ENCODE peak calls at places on chromosomes 7 and 10, in eight cellular contexts. One of them, this sample, is unnamed.

GRCh38 chr10:88401671-88402347 is 181.3 kb downstream of the RNLS start:
- DNase-seq in HFF-Myc: no peak
- DNase-seq in bronchial epithelial cell: peak
- DNase-seq in endothelial cell: no peak
- DNase-seq in Panc1: no peak
- DNase-seq in astrocyte of the spinal cord: peak
- DNase-seq in left ventricle myocardium inferior: no peak
- DNase-seq in AG09319: no peak
- DNase-seq in this sample: no peak

GRCh38 chr10:53601260-53601875 is 828.8 kb upstream of the MBL2 start:
- DNase-seq in HFF-Myc: peak
- DNase-seq in bronchial epithelial cell: peak
- DNase-seq in endothelial cell: no peak
- DNase-seq in Panc1: peak
- DNase-seq in astrocyte of the spinal cord: peak
- DNase-seq in left ventricle myocardium inferior: no peak
- DNase-seq in AG09319: no peak
- DNase-seq in this sample: no peak

GRCh38 chr7:50467817-50468610 is 17.9 kb upstream of the FIGNL1 start:
- DNase-seq in HFF-Myc: peak
- DNase-seq in bronchial epithelial cell: peak
- DNase-seq in endothelial cell: peak
- DNase-seq in Panc1: peak
- DNase-seq in astrocyte of the spinal cord: peak
- DNase-seq in left ventricle myocardium inferior: peak
- DNase-seq in AG09319: peak
- DNase-seq in this sample: peak

GRCh38 chr7:27064681-27065080 is 31.1 kb downstream of the HOXA1 start:
- DNase-seq in HFF-Myc: no peak
- DNase-seq in bronchial epithelial cell: no peak
- DNase-seq in endothelial cell: no peak
- DNase-seq in Panc1: no peak
- DNase-seq in astrocyte of the spinal cord: no peak
- DNase-seq in left ventricle myocardium inferior: no peak
- DNase-seq in AG09319: no peak
- DNase-seq in this sample: no peak

GRCh38 chr7:91082038-91082437 is 182.2 kb upstream of the FZD1 start:
- DNase-seq in HFF-Myc: no peak
- DNase-seq in bronchial epithelial cell: peak
- DNase-seq in endothelial cell: no peak
- DNase-seq in Panc1: no peak
- DNase-seq in astrocyte of the spinal cord: peak
- DNase-seq in left ventricle myocardium inferior: no peak
- DNase-seq in AG09319: no peak
- DNase-seq in this sample: no peak

GRCh38 chr7:3987426-3987927 is 686.4 kb downstream of the SDK1 start:
- DNase-seq in HFF-Myc: no peak
- DNase-seq in bronchial epithelial cell: no peak
- DNase-seq in endothelial cell: no peak
- DNase-seq in Panc1: no peak
- DNase-seq in astrocyte of the spinal cord: no peak
- DNase-seq in left ventricle myocardium inferior: no peak
- DNase-seq in AG09319: no peak
- DNase-seq in this sample: no peak

GRCh38 chr7:33373195-33373594 is 243.8 kb downstream of the BBS9 start:
- DNase-seq in HFF-Myc: no peak
- DNase-seq in bronchial epithelial cell: no peak
- DNase-seq in endothelial cell: no peak
- DNase-seq in Panc1: no peak
- DNase-seq in astrocyte of the spinal cord: no peak
- DNase-seq in left ventricle myocardium inferior: no peak
- DNase-seq in AG09319: no peak
- DNase-seq in this sample: no peak

GRCh38 chr7:76342222-76342621 is 16.6 kb downstream of the YWHAG start:
- DNase-seq in HFF-Myc: no peak
- DNase-seq in bronchial epithelial cell: no peak
- DNase-seq in endothelial cell: no peak
- DNase-seq in Panc1: no peak
- DNase-seq in astrocyte of the spinal cord: no peak
- DNase-seq in left ventricle myocardium inferior: no peak
- DNase-seq in AG09319: no peak
- DNase-seq in this sample: no peak

GRCh38 chr10:78584666-78585065 is 484.1 kb upstream of the ZMIZ1 start:
- DNase-seq in HFF-Myc: no peak
- DNase-seq in bronchial epithelial cell: no peak
- DNase-seq in endothelial cell: no peak
- DNase-seq in Panc1: no peak
- DNase-seq in astrocyte of the spinal cord: no peak
- DNase-seq in left ventricle myocardium inferior: no peak
- DNase-seq in AG09319: no peak
- DNase-seq in this sample: no peak

GRCh38 chr10:24716295-24716694 is 7.4 kb downstream of the ARHGAP21 start:
- DNase-seq in HFF-Myc: no peak
- DNase-seq in bronchial epithelial cell: no peak
- DNase-seq in endothelial cell: no peak
- DNase-seq in Panc1: no peak
- DNase-seq in astrocyte of the spinal cord: no peak
- DNase-seq in left ventricle myocardium inferior: no peak
- DNase-seq in AG09319: no peak
- DNase-seq in this sample: peak

GRCh38 chr10:92756233-92757065 is 66.7 kb downstream of the HHEX start:
- DNase-seq in HFF-Myc: no peak
- DNase-seq in bronchial epithelial cell: peak
- DNase-seq in endothelial cell: peak
- DNase-seq in Panc1: no peak
- DNase-seq in astrocyte of the spinal cord: no peak
- DNase-seq in left ventricle myocardium inferior: no peak
- DNase-seq in AG09319: no peak
- DNase-seq in this sample: no peak

GRCh38 chr7:24572421-24573007 is 738 bp upstream of the PALS2 start:
- DNase-seq in HFF-Myc: no peak
- DNase-seq in bronchial epithelial cell: peak
- DNase-seq in endothelial cell: peak
- DNase-seq in Panc1: no peak
- DNase-seq in astrocyte of the spinal cord: peak
- DNase-seq in left ventricle myocardium inferior: no peak
- DNase-seq in AG09319: no peak
- DNase-seq in this sample: peak

GRCh38 chr7:55189447-55189760 is 170.6 kb downstream of the EGFR start:
- DNase-seq in HFF-Myc: no peak
- DNase-seq in bronchial epithelial cell: no peak
- DNase-seq in endothelial cell: no peak
- DNase-seq in Panc1: no peak
- DNase-seq in astrocyte of the spinal cord: peak
- DNase-seq in left ventricle myocardium inferior: no peak
- DNase-seq in AG09319: no peak
- DNase-seq in this sample: no peak

GRCh38 chr7:129163875-129164544 is 19.5 kb downstream of the TSPAN33 start:
- DNase-seq in HFF-Myc: peak
- DNase-seq in bronchial epithelial cell: peak
- DNase-seq in endothelial cell: no peak
- DNase-seq in Panc1: peak
- DNase-seq in astrocyte of the spinal cord: peak
- DNase-seq in left ventricle myocardium inferior: no peak
- DNase-seq in AG09319: peak
- DNase-seq in this sample: no peak

GRCh38 chr10:43128958-43129706 is 9.1 kb upstream of the CSGALNACT2 start:
- DNase-seq in HFF-Myc: peak
- DNase-seq in bronchial epithelial cell: peak
- DNase-seq in endothelial cell: no peak
- DNase-seq in Panc1: no peak
- DNase-seq in astrocyte of the spinal cord: peak
- DNase-seq in left ventricle myocardium inferior: no peak
- DNase-seq in AG09319: peak
- DNase-seq in this sample: no peak

GRCh38 chr7:14218338-14218737 is 228.9 kb upstream of the ETV1 start:
- DNase-seq in HFF-Myc: no peak
- DNase-seq in bronchial epithelial cell: no peak
- DNase-seq in endothelial cell: no peak
- DNase-seq in Panc1: no peak
- DNase-seq in astrocyte of the spinal cord: peak
- DNase-seq in left ventricle myocardium inferior: no peak
- DNase-seq in AG09319: no peak
- DNase-seq in this sample: no peak

GRCh38 chr10:10831085-10831484 is 186.6 kb upstream of the CELF2 start:
- DNase-seq in HFF-Myc: peak
- DNase-seq in bronchial epithelial cell: peak
- DNase-seq in endothelial cell: no peak
- DNase-seq in Panc1: peak
- DNase-seq in astrocyte of the spinal cord: peak
- DNase-seq in left ventricle myocardium inferior: no peak
- DNase-seq in AG09319: peak
- DNase-seq in this sample: no peak

GRCh38 chr10:1086787-1087186 is 30.6 kb downstream of the WDR37 start:
- DNase-seq in HFF-Myc: no peak
- DNase-seq in bronchial epithelial cell: no peak
- DNase-seq in endothelial cell: no peak
- DNase-seq in Panc1: no peak
- DNase-seq in astrocyte of the spinal cord: no peak
- DNase-seq in left ventricle myocardium inferior: no peak
- DNase-seq in AG09319: no peak
- DNase-seq in this sample: no peak

GRCh38 chr7:123716877-123717276 is 31.9 kb downstream of the WASL start:
- DNase-seq in HFF-Myc: no peak
- DNase-seq in bronchial epithelial cell: peak
- DNase-seq in endothelial cell: no peak
- DNase-seq in Panc1: no peak
- DNase-seq in astrocyte of the spinal cord: no peak
- DNase-seq in left ventricle myocardium inferior: no peak
- DNase-seq in AG09319: no peak
- DNase-seq in this sample: no peak
- TF ChIP-seq CTCF in HFF-Myc: no peak
- TF ChIP-seq CTCF in bronchial epithelial cell: no peak
- TF ChIP-seq CTCF in endothelial cell: no peak
- TF ChIP-seq CTCF in Panc1: peak
- TF ChIP-seq CTCF in astrocyte of the spinal cord: no peak
- TF ChIP-seq CTCF in left ventricle myocardium inferior: no peak
- TF ChIP-seq CTCF in AG09319: no peak
- TF ChIP-seq CTCF in this sample: no peak

DNA sequence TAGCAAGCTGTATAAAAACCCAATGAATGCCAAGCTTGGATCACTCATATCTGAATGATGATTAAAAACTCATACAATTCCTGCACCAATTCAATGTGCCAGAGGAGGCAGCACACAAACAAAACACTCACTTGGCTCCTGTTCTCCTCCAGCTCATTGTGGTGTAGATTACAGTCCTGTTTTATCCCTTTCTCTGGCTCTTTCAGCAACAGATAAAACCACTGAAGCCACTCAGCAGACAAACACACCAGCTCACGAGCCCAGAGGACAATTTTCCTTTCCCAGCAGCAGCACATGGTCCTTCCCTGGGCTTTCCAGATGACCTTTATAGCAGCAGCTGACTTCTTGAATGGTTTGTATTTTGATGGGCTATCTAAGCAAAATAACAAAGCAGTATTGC is 107.3 kb upstream of the STARD3NL start:
- DNase-seq in HFF-Myc: no peak
- DNase-seq in bronchial epithelial cell: peak
- DNase-seq in endothelial cell: peak
- DNase-seq in Panc1: peak
- DNase-seq in astrocyte of the spinal cord: peak
- DNase-seq in left ventricle myocardium inferior: no peak
- DNase-seq in AG09319: no peak
- DNase-seq in this sample: peak
- TF ChIP-seq CTCF in HFF-Myc: peak
- TF ChIP-seq CTCF in bronchial epithelial cell: peak
- TF ChIP-seq CTCF in endothelial cell: peak
- TF ChIP-seq CTCF in Panc1: peak
- TF ChIP-seq CTCF in astrocyte of the spinal cord: peak
- TF ChIP-seq CTCF in left ventricle myocardium inferior: peak
- TF ChIP-seq CTCF in AG09319: peak
- TF ChIP-seq CTCF in this sample: peak

GRCh38 chr7:158881731-158882130 is 25.4 kb downstream of the DYNC2I1 start:
- DNase-seq in HFF-Myc: no peak
- DNase-seq in bronchial epithelial cell: no peak
- DNase-seq in endothelial cell: no peak
- DNase-seq in Panc1: no peak
- DNase-seq in astrocyte of the spinal cord: no peak
- DNase-seq in left ventricle myocardium inferior: no peak
- DNase-seq in AG09319: no peak
- DNase-seq in this sample: no peak

GRCh38 chr7:158887594-158887993 is 31.2 kb downstream of the DYNC2I1 start:
- DNase-seq in HFF-Myc: no peak
- DNase-seq in bronchial epithelial cell: no peak
- DNase-seq in endothelial cell: no peak
- DNase-seq in Panc1: no peak
- DNase-seq in astrocyte of the spinal cord: no peak
- DNase-seq in left ventricle myocardium inferior: no peak
- DNase-seq in AG09319: peak
- DNase-seq in this sample: no peak

GRCh38 chr7:158880973-158881372 is 24.6 kb downstream of the DYNC2I1 start:
- DNase-seq in HFF-Myc: no peak
- DNase-seq in bronchial epithelial cell: no peak
- DNase-seq in endothelial cell: no peak
- DNase-seq in Panc1: no peak
- DNase-seq in astrocyte of the spinal cord: no peak
- DNase-seq in left ventricle myocardium inferior: no peak
- DNase-seq in AG09319: no peak
- DNase-seq in this sample: no peak

GRCh38 chr7:158885624-158886023 is 29.3 kb downstream of the DYNC2I1 start:
- DNase-seq in HFF-Myc: no peak
- DNase-seq in bronchial epithelial cell: peak
- DNase-seq in endothelial cell: no peak
- DNase-seq in Panc1: no peak
- DNase-seq in astrocyte of the spinal cord: peak
- DNase-seq in left ventricle myocardium inferior: no peak
- DNase-seq in AG09319: no peak
- DNase-seq in this sample: no peak
- TF ChIP-seq CTCF in HFF-Myc: peak
- TF ChIP-seq CTCF in bronchial epithelial cell: no peak
- TF ChIP-seq CTCF in endothelial cell: no peak
- TF ChIP-seq CTCF in Panc1: no peak
- TF ChIP-seq CTCF in astrocyte of the spinal cord: peak
- TF ChIP-seq CTCF in left ventricle myocardium inferior: peak
- TF ChIP-seq CTCF in AG09319: peak
- TF ChIP-seq CTCF in this sample: no peak

GRCh38 chr7:16419859-16420258 is 1.5 kb downstream of the CRPPA start:
- DNase-seq in HFF-Myc: no peak
- DNase-seq in bronchial epithelial cell: no peak
- DNase-seq in endothelial cell: no peak
- DNase-seq in Panc1: no peak
- DNase-seq in astrocyte of the spinal cord: no peak
- DNase-seq in left ventricle myocardium inferior: no peak
- DNase-seq in AG09319: no peak
- DNase-seq in this sample: no peak

GRCh38 chr7:16420329-16420648 is 1.0 kb downstream of the CRPPA start:
- DNase-seq in HFF-Myc: no peak
- DNase-seq in bronchial epithelial cell: no peak
- DNase-seq in endothelial cell: no peak
- DNase-seq in Panc1: no peak
- DNase-seq in astrocyte of the spinal cord: no peak
- DNase-seq in left ventricle myocardium inferior: no peak
- DNase-seq in AG09319: no peak
- DNase-seq in this sample: no peak

GRCh38 chr7:16422100-16422430 is 727 bp upstream of the CRPPA start:
- DNase-seq in HFF-Myc: no peak
- DNase-seq in bronchial epithelial cell: no peak
- DNase-seq in endothelial cell: no peak
- DNase-seq in Panc1: no peak
- DNase-seq in astrocyte of the spinal cord: peak
- DNase-seq in left ventricle myocardium inferior: no peak
- DNase-seq in AG09319: no peak
- DNase-seq in this sample: no peak

GRCh38 chr7:16421333-16422099 is at the start of gene CRPPA:
- DNase-seq in HFF-Myc: no peak
- DNase-seq in bronchial epithelial cell: peak
- DNase-seq in endothelial cell: peak
- DNase-seq in Panc1: no peak
- DNase-seq in astrocyte of the spinal cord: peak
- DNase-seq in left ventricle myocardium inferior: peak
- DNase-seq in AG09319: no peak
- DNase-seq in this sample: peak

GRCh38 chr7:16420649-16421332 is 547 bp downstream of the CRPPA start:
- DNase-seq in HFF-Myc: peak
- DNase-seq in bronchial epithelial cell: peak
- DNase-seq in endothelial cell: peak
- DNase-seq in Panc1: peak
- DNase-seq in astrocyte of the spinal cord: peak
- DNase-seq in left ventricle myocardium inferior: peak
- DNase-seq in AG09319: peak
- DNase-seq in this sample: peak
- TF ChIP-seq CTCF in HFF-Myc: peak
- TF ChIP-seq CTCF in bronchial epithelial cell: peak
- TF ChIP-seq CTCF in endothelial cell: no peak
- TF ChIP-seq CTCF in Panc1: peak
- TF ChIP-seq CTCF in astrocyte of the spinal cord: peak
- TF ChIP-seq CTCF in left ventricle myocardium inferior: peak
- TF ChIP-seq CTCF in AG09319: peak
- TF ChIP-seq CTCF in this sample: peak

This sample was measured in Calu3.